ENCODE peak calls at places on chromosome 20, in ten cellular contexts. E is NT2/D1; Y is anterior cingulate cortex; Z is cardiac septum; U is COR-L47; Q is right lobe of liver; J is kidney; I is choroid plexus epithelial cell; C is CD8-positive, alpha-beta T cell; V is hippocampal formation. P is an unnamed sample.

GRCh38 chr20:51566594-51566993 is 24.1 kb upstream of the NFATC2 start:
- DNase-seq in J (no peak), U (no peak), E (no peak), I (no peak), V (no peak), Y (no peak), Z (no peak), Q (no peak), C (no peak), P (no peak)

GRCh38 chr20:51536116-51537069 is 6.1 kb downstream of the NFATC2 start:
- DNase-seq in U (peak), Z (no peak), E (no peak), Y (no peak), J (no peak), I (no peak), C (no peak), V (no peak), Q (no peak), P (no peak)

GRCh38 chr20:44621939-44622338 is 29.6 kb downstream of the ADA start:
- DNase-seq in I (no peak), J (no peak), V (no peak), U (no peak), E (no peak), C (no peak), Q (no peak), Y (no peak), Z (no peak), P (no peak)

GRCh38 chr20:872855-873520 is 39.5 kb downstream of the FAM110A start:
- DNase-seq in J (no peak), V (no peak), C (no peak), Y (no peak), E (no peak), Q (no peak), Z (no peak), I (no peak), U (no peak), P (no peak)

GRCh38 chr20:35121186-35121585 is 25.9 kb downstream of the EDEM2 start:
- DNase-seq in J (no peak), C (no peak), Y (no peak), Q (no peak), E (no peak), I (peak), V (no peak), Z (no peak), U (no peak), P (no peak)

GRCh38 chr20:20567712-20568111 is 144.7 kb downstream of the RALGAPA2 start:
- DNase-seq in I (no peak), U (no peak), Y (no peak), Z (no peak), C (no peak), V (no peak), Q (no peak), E (no peak), J (no peak), P (no peak)

GRCh38 chr20:63934271-63935068 is 21.7 kb downstream of the UCKL1 start:
- DNase-seq in J (peak), E (no peak), V (no peak), U (no peak), Y (no peak), Z (no peak), C (no peak), Q (no peak), I (peak), P (peak)

GRCh38 chr20:50189681-50190250 is 864 bp upstream of the CEBPB start:
- DNase-seq in Z (no peak), Y (no peak), I (peak), J (peak), C (no peak), E (no peak), V (no peak), U (no peak), Q (peak), P (no peak)

GRCh38 chr20:10005885-10006284 is 28.9 kb upstream of the ANKEF1 start:
- DNase-seq in I (no peak), Y (no peak), E (peak), J (no peak), Z (no peak), V (no peak), U (no peak), C (no peak), Q (no peak), P (no peak)

GRCh38 chr20:44217342-44218092 is 6.9 kb upstream of the OSER1 start:
- DNase-seq in U (peak), J (no peak), C (peak), Q (peak), E (peak), Y (peak), Z (peak), V (peak), I (peak), P (no peak)

GRCh38 chr20:37411408-37412306 is 65.7 kb downstream of the SRC start:
- DNase-seq in Y (no peak), I (no peak), Z (no peak), U (no peak), C (no peak), J (no peak), Q (no peak), V (no peak), E (no peak), P (no peak)

GRCh38 chr20:25277941-25278521 is 30.1 kb downstream of the PYGB start:
- DNase-seq in Z (peak), Q (peak), I (no peak), C (no peak), V (no peak), U (no peak), Y (no peak), E (no peak), J (peak), P (peak)

GRCh38 chr20:18926972-18927371 is 113.4 kb downstream of the SCP2D1 start:
- DNase-seq in I (no peak), E (no peak), C (no peak), Z (no peak), U (no peak), V (no peak), Q (no peak), Y (no peak), J (no peak), P (no peak)

P was measured in chondrocyte.